ENCODE peak calls at places on chromosomes 13 and 19, in eight cellular contexts. L, U, Q, J, R, B, Y and V are unnamed samples.
A peak's percentile ranks its signal among the peaks of the same experiment; 100 is the strongest.

GRCh38 chr13:112330479-112331407 is 45.4 kb upstream of the SPACA7 start:
- DNase-seq in R (no peak), L (no peak), J (no peak), Y (no peak), B (no peak), Q (no peak), U (no peak), V (no peak)

GRCh38 chr13:106599875-106600797 is 32.2 kb upstream of the ARGLU1 start:
- DNase-seq in J (no peak), L (no peak), Y (no peak), R (no peak), Q (no peak), B (no peak), U (no peak), V (no peak)

GRCh38 chr13:74555291-74556001 is 421.2 kb upstream of the KLF12 start:
- DNase-seq in B (no peak), J (no peak), L (no peak), R (peak; percentile 16), Q (no peak), U (no peak), Y (no peak), V (no peak)

GRCh38 chr13:80040219-80040976 is 300.5 kb downstream of the SPRY2 start:
- DNase-seq in L (no peak), J (no peak), Y (no peak), B (no peak), R (no peak), Q (no peak), U (no peak), V (no peak)

GRCh38 chr19:46131485-46132143 is 7.1 kb upstream of the IGFL3 start:
- DNase-seq in J (no peak), Q (no peak), B (no peak), R (no peak), U (no peak), Y (no peak), L (no peak), V (no peak)

GRCh38 chr19:55525289-55526101 is 11.4 kb downstream of the SBK2 start:
- DNase-seq in J (no peak), B (no peak), U (no peak), R (no peak), L (no peak), Y (no peak), Q (no peak), V (no peak)

GRCh38 chr13:50650478-50650877 is 193.0 kb downstream of the DLEU7 start:
- DNase-seq in Q (no peak), Y (no peak), R (no peak), B (no peak), J (no peak), L (no peak), U (no peak), V (no peak)

GRCh38 chr13:65943024-65943423 is 1287.1 kb downstream of the PCDH9 start:
- DNase-seq in J (no peak), B (no peak), Q (no peak), U (no peak), Y (no peak), R (no peak), L (no peak), V (no peak)